ENCODE peak calls at places on chromosomes 7 and 10, in seven cellular contexts. K, M, V, Z, T, G and H are unnamed samples.

GRCh38 chr7:36583318-36583717 is 141.0 kb downstream of the AOAH start:
- DNase-seq in K (peak), V (no peak), M (no peak), G (no peak), T (no peak), Z (no peak), H (no peak)

GRCh38 chr10:966466-967235 is 21.6 kb upstream of the GTPBP4 start:
- DNase-seq in M (no peak), T (no peak), V (no peak), Z (no peak), G (peak), K (no peak), H (no peak)

GRCh38 chr10:80186364-80187012 is 18.8 kb downstream of the ANXA11 start:
- DNase-seq in K (peak), M (no peak), G (no peak), V (no peak), T (no peak), Z (no peak), H (no peak)

GRCh38 chr10:98006266-98006665 is 24.2 kb downstream of the CRTAC1 start:
- DNase-seq in M (no peak), K (no peak), Z (no peak), V (no peak), T (no peak), G (peak), H (no peak)

GRCh38 chr7:151392426-151392825 is 17.4 kb downstream of the WDR86 start:
- DNase-seq in V (no peak), Z (no peak), G (no peak), M (no peak), K (no peak), T (no peak), H (no peak)

GRCh38 chr7:111560773-111561658 is 1.3 kb downstream of the IMMP2L start:
- DNase-seq in G (no peak), Z (peak), M (no peak), K (peak), T (peak), V (no peak), H (peak)

GRCh38 chr10:60203993-60204618 is 185.6 kb downstream of the ANK3 start:
- DNase-seq in G (no peak), V (peak), Z (peak), K (peak), M (no peak), T (no peak), H (no peak)

GRCh38 chr10:127738512-127739424 is 1.8 kb downstream of the FOXI2 start:
- DNase-seq in M (no peak), T (no peak), K (no peak), G (no peak), Z (no peak), V (no peak), H (no peak)

GRCh38 chr10:25417611-25418010 is 242.8 kb downstream of the GPR158 start:
- DNase-seq in K (no peak), M (no peak), V (no peak), Z (no peak), T (no peak), G (no peak), H (no peak)

GRCh38 chr10:106582291-106582690 is 582.2 kb downstream of the SORCS1 start:
- DNase-seq in Z (peak), K (peak), T (no peak), M (no peak), V (no peak), G (no peak), H (no peak)

GRCh38 chr10:122207596-122207995 is 63.5 kb upstream of the BTBD16 start:
- DNase-seq in T (no peak), V (no peak), G (no peak), M (no peak), K (no peak), Z (peak), H (no peak)

DNA sequence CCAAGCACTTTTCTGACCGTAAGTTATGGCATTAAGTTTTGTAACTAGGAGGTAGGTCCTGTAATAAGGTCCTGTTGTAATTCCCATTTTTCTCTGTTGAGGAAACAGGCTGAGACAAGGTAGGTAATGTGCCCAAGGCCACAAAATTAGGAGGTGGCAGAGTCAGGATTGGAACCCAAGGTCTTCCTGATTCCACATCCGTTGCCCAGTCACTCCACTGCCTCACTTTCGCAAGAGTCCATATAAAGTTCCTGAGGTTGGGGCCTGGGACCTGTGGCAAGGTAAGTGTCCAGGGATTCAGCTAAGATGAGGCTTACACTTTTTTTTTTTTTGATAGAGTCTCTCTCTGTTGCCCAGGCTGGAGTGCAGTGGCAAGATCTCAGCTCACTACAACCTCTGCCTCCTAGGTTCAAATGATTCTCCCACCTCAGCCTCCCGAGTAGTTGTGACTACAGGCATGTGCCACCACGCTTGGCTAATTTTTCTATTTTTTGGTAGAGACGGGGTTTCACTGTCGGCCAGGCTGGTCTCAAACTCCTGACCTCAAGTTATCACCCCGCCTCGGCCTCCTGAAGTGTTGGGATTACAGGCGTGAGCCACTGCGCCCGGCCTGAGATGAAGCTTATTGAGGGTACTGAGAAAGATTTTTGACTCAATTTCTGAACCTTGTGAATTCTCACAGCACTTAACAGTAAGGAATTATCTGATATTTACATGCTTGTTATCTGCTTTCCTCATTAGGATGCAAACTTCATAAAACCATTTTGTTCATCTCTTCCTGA is 20.3 kb upstream of the GNA12 start:
- DNase-seq in Z (no peak), T (no peak), G (no peak), M (no peak), K (no peak), V (no peak), H (no peak)
- H3K4me3 ChIP-seq in Z (no peak), T (no peak), G (no peak), M (peak), K (peak), V (no peak), H (no peak)

DNA sequence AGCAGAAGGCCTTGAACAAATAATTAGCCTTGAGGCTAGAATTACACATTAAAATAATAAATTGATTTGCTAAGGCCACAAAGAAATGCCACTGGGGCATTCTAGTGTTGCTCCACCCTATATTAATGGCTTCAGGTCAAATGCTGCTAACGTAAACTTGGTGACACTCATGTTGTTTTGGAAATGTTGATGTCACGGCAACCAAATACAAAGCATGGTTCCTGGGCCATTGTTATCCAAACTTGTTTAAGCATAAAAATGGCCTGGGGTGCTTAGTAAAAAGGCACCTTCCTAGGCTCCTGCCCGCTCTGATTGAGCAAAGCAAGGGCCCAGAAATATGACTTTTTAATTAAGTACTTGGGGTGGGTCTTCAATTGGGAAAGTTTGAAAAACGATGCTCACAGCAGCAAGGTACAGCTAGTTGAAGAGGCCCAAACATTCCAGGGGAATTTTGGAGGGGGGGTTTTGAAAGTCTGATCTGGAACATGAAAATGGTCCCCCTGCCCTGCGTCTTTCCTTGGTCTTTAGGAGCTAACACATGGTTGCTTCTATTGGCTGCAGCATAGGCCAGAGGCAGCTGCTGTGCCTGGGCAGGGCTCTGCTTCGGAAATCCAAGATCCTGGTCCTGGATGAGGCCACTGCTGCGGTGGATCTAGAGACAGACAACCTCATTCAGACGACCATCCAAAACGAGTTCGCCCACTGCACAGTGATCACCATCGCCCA is 67.8 kb downstream of the ABCC2 start:
- DNase-seq in K (no peak), Z (no peak), M (no peak), G (no peak), V (no peak), T (peak), H (no peak)
- H3K4me3 ChIP-seq in K (no peak), Z (no peak), M (no peak), G (no peak), V (no peak), T (no peak), H (no peak)

GRCh38 chr10:3484306-3485187 is 300.5 kb downstream of the KLF6 start:
- DNase-seq in K (no peak), V (no peak), Z (peak), M (no peak), G (no peak), T (no peak), H (no peak)
- H3K4me3 ChIP-seq in K (no peak), V (no peak), Z (no peak), M (no peak), G (no peak), T (no peak), H (no peak)

GRCh38 chr7:97731736-97732370 is at the start of gene TAC1:
- DNase-seq in V (no peak), T (peak), G (no peak), K (peak), Z (peak), M (no peak), H (no peak)

GRCh38 chr7:97733276-97734206 is 1.7 kb downstream of the TAC1 start:
- DNase-seq in Z (no peak), V (no peak), K (no peak), T (peak), M (no peak), G (no peak), H (no peak)

GRCh38 chr7:97734255-97734654 is 2.4 kb downstream of the TAC1 start:
- DNase-seq in G (no peak), T (no peak), M (no peak), K (no peak), V (no peak), Z (no peak), H (no peak)

GRCh38 chr7:97735075-97735474 is 3.2 kb downstream of the TAC1 start:
- DNase-seq in V (no peak), K (no peak), M (no peak), T (no peak), Z (no peak), G (no peak), H (no peak)

DNA sequence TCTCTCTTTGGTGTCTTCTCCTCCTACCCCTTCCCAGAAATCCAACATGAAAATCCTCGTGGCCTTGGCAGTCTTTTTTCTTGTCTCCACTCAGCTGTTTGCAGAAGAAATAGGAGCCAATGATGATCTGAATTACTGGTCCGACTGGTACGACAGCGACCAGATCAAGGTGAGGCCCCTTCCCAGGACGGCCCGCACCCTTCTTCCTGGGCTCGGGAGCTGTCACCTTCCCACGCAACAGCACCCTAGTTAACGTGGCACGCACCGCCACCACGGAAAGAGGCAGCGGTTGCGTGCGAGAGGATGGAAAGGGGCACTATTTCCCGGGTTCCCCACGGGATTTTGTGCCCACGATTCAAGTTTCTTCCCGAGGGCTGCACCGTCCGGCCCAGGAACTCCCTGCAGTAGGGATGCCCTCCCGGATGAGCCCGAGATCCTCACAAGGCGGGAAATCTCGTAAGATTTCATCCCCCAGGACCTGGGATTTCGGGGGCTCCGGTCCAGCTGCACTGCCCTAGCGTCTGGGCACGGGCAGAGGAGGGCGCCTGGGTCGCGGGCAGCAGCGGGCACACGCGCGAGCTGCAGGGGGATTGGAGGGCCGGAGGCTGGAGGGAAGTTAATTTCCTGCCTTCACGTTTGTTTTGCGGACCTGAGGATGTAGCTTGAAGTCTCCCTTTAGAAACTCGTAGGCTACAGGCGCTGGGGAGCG is 835 bp downstream of the TAC1 start:
- DNase-seq in G (no peak), Z (no peak), T (peak), V (no peak), M (no peak), K (peak), H (no peak)
- H3K4me3 ChIP-seq in G (no peak), Z (no peak), T (peak), V (peak), M (no peak), K (no peak), H (peak)

DNA sequence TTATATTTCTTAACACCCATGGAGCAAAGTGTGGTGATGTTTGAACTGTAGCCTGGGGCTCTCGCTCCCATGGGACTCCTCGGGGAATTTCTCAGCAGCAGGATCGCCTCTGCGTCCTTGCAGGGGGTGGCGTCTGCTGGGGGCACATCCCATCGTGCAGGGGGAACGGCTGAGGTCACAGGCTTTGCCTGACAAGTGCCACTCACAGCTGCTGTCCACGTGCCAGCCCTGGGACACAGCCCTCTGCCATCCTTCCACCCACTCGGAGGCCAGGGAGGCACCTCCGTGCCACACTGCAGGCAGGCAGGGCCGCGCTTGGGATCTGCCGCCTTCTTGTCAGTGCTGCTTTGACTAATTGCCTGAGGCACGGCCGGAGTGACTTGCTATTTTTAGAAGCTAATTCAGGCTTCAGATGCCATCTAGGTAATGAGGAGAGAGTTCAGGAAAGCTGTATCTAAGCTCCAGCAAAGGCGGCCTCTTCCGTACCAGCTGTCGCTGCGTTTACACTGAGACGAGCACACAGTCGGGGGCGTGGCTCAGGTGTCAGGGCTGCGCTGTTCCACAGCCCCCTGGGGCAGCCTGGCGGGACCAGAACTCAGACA is 45.7 kb downstream of the PITRM1 start:
- DNase-seq in M (no peak), G (no peak), K (no peak), Z (no peak), V (no peak), T (no peak), H (no peak)
- H3K4me3 ChIP-seq in M (no peak), G (no peak), K (no peak), Z (no peak), V (no peak), T (no peak), H (no peak)

DNA sequence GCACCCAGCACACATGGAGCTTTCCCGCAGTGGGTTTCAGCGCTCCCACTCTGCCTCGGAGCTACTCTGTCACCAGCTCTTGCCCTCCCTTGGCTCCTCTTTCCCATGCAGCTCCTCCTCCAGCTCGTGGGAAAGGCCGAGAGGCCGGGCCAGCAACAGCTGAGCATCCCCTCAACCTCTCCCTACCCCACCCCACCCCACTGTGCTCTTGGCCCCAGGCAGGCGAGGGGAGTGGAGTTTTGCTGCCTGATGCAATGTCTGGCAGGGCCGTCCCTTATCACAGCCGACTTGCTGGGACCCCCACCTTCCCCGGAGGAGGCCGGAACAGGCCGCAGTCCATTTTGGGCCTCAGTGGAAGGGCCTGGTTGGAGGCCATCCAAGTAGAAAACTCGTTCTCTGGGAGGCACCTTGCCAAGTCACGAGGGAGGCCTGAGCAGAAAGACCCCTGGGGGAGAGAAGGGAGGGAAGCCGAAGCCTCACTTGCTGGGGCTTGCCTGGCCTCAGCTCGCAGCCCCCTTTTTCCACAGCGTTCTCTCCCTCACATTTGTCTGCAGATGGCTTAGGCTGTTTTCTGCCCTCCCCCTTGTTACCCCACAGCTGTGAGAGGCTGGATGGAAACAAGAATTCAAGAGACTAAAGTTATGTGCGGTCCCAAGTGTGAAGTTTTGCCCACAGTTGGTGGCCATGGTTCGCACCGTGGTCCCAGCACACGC is 35.3 kb downstream of the CHST3 start:
- DNase-seq in G (peak), T (no peak), K (peak), Z (peak), M (no peak), V (no peak), H (peak)
- H3K4me3 ChIP-seq in G (no peak), T (no peak), K (peak), Z (no peak), M (no peak), V (no peak), H (no peak)

DNA sequence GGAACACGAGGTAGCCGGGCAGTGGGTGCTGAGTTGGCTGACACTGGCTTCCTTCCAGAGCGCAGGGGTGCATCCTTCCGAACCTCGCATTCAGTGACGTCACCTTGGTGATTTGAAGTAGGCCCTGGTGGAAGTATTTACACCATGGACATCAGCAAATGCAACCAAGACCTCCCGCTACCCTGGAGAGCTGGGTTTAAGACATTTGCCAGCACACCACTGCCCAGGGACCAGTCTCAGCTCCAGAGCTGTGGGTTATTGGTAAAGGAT is 106.4 kb upstream of the GPR26 start:
- DNase-seq in G (peak), K (no peak), V (no peak), Z (no peak), M (no peak), T (no peak), H (no peak)
- H3K4me3 ChIP-seq in G (no peak), K (no peak), V (no peak), Z (no peak), M (no peak), T (no peak), H (no peak)

GRCh38 chr7:50530771-50531170 is 34.4 kb downstream of the DDC start:
- DNase-seq in V (no peak), K (no peak), G (no peak), Z (no peak), T (no peak), M (no peak), H (no peak)
- H3K4me3 ChIP-seq in V (no peak), K (no peak), G (no peak), Z (no peak), T (no peak), M (no peak), H (no peak)